ENCODE peak calls at places on chromosomes 11 and 22, in seven cellular contexts. F, Z, W, N, G, Y and S are unnamed samples.

GRCh38 chr11:67053896-67054850 is 2.5 kb upstream of the RHOD start:
- DNase-seq in G (peak), N (peak), Y (peak), F (peak), W (peak), Z (peak), S (peak)

GRCh38 chr11:35549787-35550186 is 24.4 kb upstream of the PAMR1 start:
- DNase-seq in F (no peak), G (no peak), W (no peak), Z (peak), N (peak), Y (peak), S (peak)

GRCh38 chr11:101583180-101584128 is at the start of gene TRPC6:
- DNase-seq in Y (peak), W (no peak), N (peak), Z (peak), G (no peak), F (no peak), S (peak)

GRCh38 chr22:19890502-19891349 is 36.1 kb upstream of the GNB1L start:
- DNase-seq in Z (no peak), F (no peak), Y (no peak), G (no peak), W (no peak), N (no peak), S (no peak)

GRCh38 chr22:29988719-29989118 is 91.5 kb upstream of the HORMAD2 start:
- DNase-seq in F (no peak), N (no peak), G (no peak), W (no peak), Z (peak), Y (peak), S (no peak)

GRCh38 chr11:33875621-33876294 is 16.1 kb downstream of the LMO2 start:
- DNase-seq in W (no peak), F (no peak), Y (no peak), Z (no peak), G (no peak), N (no peak), S (no peak)

GRCh38 chr11:23288001-23288783 is 427.9 kb upstream of the CCDC179 start:
- DNase-seq in W (no peak), Y (no peak), N (peak), F (no peak), Z (peak), G (no peak), S (peak)

GRCh38 chr22:37533995-37534394 is 14.8 kb upstream of the CARD10 start:
- DNase-seq in F (no peak), W (no peak), Y (peak), N (peak), Z (peak), G (no peak), S (peak)

GRCh38 chr11:46701078-46701654 is 335 bp downstream of the ZNF408 start:
- DNase-seq in W (no peak), N (no peak), Y (no peak), F (no peak), Z (no peak), G (no peak), S (peak)

GRCh38 chr11:86574493-86575207 is 97.8 kb downstream of the ME3 start:
- DNase-seq in N (peak), F (no peak), Y (peak), G (no peak), W (no peak), Z (no peak), S (no peak)

GRCh38 chr11:116459233-116459632 is 313.6 kb downstream of the BUD13 start:
- DNase-seq in Z (no peak), F (no peak), G (no peak), N (no peak), W (no peak), Y (no peak), S (no peak)

GRCh38 chr11:12330491-12331231 is 46.7 kb upstream of the PARVA start:
- DNase-seq in F (no peak), Z (peak), Y (no peak), G (peak), N (no peak), W (no peak), S (peak)

GRCh38 chr22:31583861-31584485 is 78.0 kb downstream of the PISD start:
- DNase-seq in F (no peak), W (no peak), Y (no peak), N (peak), G (no peak), Z (peak), S (peak)

GRCh38 chr11:2670541-2671100 is 29.2 kb downstream of the KCNQ1OT1 start:
- DNase-seq in F (no peak), W (no peak), N (no peak), G (no peak), Y (no peak), Z (no peak), S (no peak)

GRCh38 chr11:2575611-2576051 is 124.2 kb downstream of the KCNQ1OT1 start:
- DNase-seq in Y (no peak), Z (no peak), W (peak), F (no peak), G (no peak), N (no peak), S (no peak)

GRCh38 chr11:119843760-119844330 is 114.8 kb upstream of the NECTIN1 start:
- DNase-seq in Y (no peak), G (no peak), N (no peak), F (no peak), Z (no peak), W (no peak), S (no peak)